ENCODE peak calls at places on chromosome 7, in eight cellular contexts. One of them, this sample, is unnamed.

GRCh38 chr7:103921692-103922091 is 67.8 kb downstream of the RELN start:
- ATAC-seq in body of pancreas: no peak
- ATAC-seq in K562: no peak
- ATAC-seq in HepG2: no peak
- ATAC-seq in gastrocnemius medialis: no peak
- ATAC-seq in heart left ventricle: no peak
- ATAC-seq in HCT116: no peak
- ATAC-seq in right lobe of liver: no peak
- ATAC-seq in this sample: no peak

GRCh38 chr7:64947252-64948000 is 43.4 kb downstream of the ZNF117 start:
- ATAC-seq in body of pancreas: peak; percentile 38
- ATAC-seq in K562: no peak
- ATAC-seq in HepG2: peak; percentile 72
- ATAC-seq in gastrocnemius medialis: peak; percentile 46
- ATAC-seq in heart left ventricle: peak; percentile 68
- ATAC-seq in HCT116: no peak
- ATAC-seq in right lobe of liver: peak; percentile 47
- ATAC-seq in this sample: peak; percentile 19

GRCh38 chr7:82507976-82508677 is 64.5 kb upstream of the CACNA2D1 start:
- ATAC-seq in body of pancreas: peak; percentile 80
- ATAC-seq in K562: no peak
- ATAC-seq in HepG2: no peak
- ATAC-seq in gastrocnemius medialis: no peak
- ATAC-seq in heart left ventricle: peak; percentile 36
- ATAC-seq in HCT116: no peak
- ATAC-seq in right lobe of liver: no peak
- ATAC-seq in this sample: no peak

GRCh38 chr7:127717502-127718125 is 65.6 kb downstream of the SND1 start:
- ATAC-seq in body of pancreas: no peak
- ATAC-seq in K562: no peak
- ATAC-seq in HepG2: no peak
- ATAC-seq in gastrocnemius medialis: no peak
- ATAC-seq in heart left ventricle: no peak
- ATAC-seq in HCT116: no peak
- ATAC-seq in right lobe of liver: no peak
- ATAC-seq in this sample: no peak

GRCh38 chr7:132134814-132135445 is 441.3 kb downstream of the PLXNA4 start:
- ATAC-seq in body of pancreas: no peak
- ATAC-seq in K562: no peak
- ATAC-seq in HepG2: no peak
- ATAC-seq in gastrocnemius medialis: no peak
- ATAC-seq in heart left ventricle: no peak
- ATAC-seq in HCT116: no peak
- ATAC-seq in right lobe of liver: no peak
- ATAC-seq in this sample: no peak

GRCh38 chr7:3446786-3447185 is 145.7 kb downstream of the SDK1 start:
- ATAC-seq in body of pancreas: no peak
- ATAC-seq in K562: no peak
- ATAC-seq in HepG2: no peak
- ATAC-seq in gastrocnemius medialis: no peak
- ATAC-seq in heart left ventricle: no peak
- ATAC-seq in HCT116: no peak
- ATAC-seq in right lobe of liver: no peak
- ATAC-seq in this sample: no peak

GRCh38 chr7:20343954-20344353 is 13.3 kb downstream of the ITGB8 start:
- ATAC-seq in body of pancreas: no peak
- ATAC-seq in K562: no peak
- ATAC-seq in HepG2: no peak
- ATAC-seq in gastrocnemius medialis: no peak
- ATAC-seq in heart left ventricle: no peak
- ATAC-seq in HCT116: no peak
- ATAC-seq in right lobe of liver: no peak
- ATAC-seq in this sample: no peak

GRCh38 chr7:135160858-135161653 is 9.5 kb downstream of the CYREN start:
- ATAC-seq in body of pancreas: peak; percentile 26
- ATAC-seq in K562: peak; percentile 64
- ATAC-seq in HepG2: no peak
- ATAC-seq in gastrocnemius medialis: no peak
- ATAC-seq in heart left ventricle: peak; percentile 14
- ATAC-seq in HCT116: peak; percentile 26
- ATAC-seq in right lobe of liver: peak; percentile 4
- ATAC-seq in this sample: no peak

GRCh38 chr7:2232766-2233520 is at the start of gene MAD1L1:
- ATAC-seq in body of pancreas: peak; percentile 96
- ATAC-seq in K562: peak; percentile 94
- ATAC-seq in HepG2: peak; percentile 91
- ATAC-seq in gastrocnemius medialis: peak; percentile 95
- ATAC-seq in heart left ventricle: peak; percentile 91
- ATAC-seq in HCT116: peak; percentile 93
- ATAC-seq in right lobe of liver: peak; percentile 95
- ATAC-seq in this sample: peak; percentile 90
- TF ChIP-seq POLR2A in body of pancreas: peak; percentile 2
- TF ChIP-seq POLR2A in K562: peak; percentile 75
- TF ChIP-seq POLR2A in HepG2: peak; percentile 78
- TF ChIP-seq POLR2A in gastrocnemius medialis: peak; percentile 12
- TF ChIP-seq POLR2A in heart left ventricle: peak; percentile 56
- TF ChIP-seq POLR2A in HCT116: peak; percentile 54
- TF ChIP-seq POLR2A in right lobe of liver: peak; percentile 23
- TF ChIP-seq POLR2A in this sample: no peak

DNA sequence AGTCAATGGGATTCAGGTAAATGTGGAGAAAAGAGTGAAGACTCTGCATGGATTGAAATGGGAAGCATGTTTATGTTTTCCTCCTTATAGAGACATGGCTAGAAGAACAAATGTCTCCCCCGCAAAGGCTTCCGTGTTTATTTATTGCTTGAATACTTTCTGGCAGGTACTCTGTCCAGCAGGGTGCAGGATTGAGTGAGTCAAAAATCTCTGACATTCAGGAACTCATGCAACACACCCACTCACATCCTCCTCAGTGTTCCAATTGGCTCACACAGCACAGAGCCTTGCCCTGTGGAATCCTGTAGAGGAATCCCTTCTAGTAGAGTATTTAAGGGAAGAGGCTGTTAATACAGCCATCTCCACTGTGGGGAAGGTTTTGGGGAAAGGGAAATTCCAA is 290.3 kb upstream of the VWC2 start:
- ATAC-seq in body of pancreas: no peak
- ATAC-seq in K562: no peak
- ATAC-seq in HepG2: peak; percentile 44
- ATAC-seq in gastrocnemius medialis: no peak
- ATAC-seq in heart left ventricle: peak; percentile 86
- ATAC-seq in HCT116: no peak
- ATAC-seq in right lobe of liver: no peak
- ATAC-seq in this sample: no peak
- TF ChIP-seq CTCF in body of pancreas: no peak
- TF ChIP-seq CTCF in K562: no peak
- TF ChIP-seq CTCF in HepG2: no peak
- TF ChIP-seq CTCF in gastrocnemius medialis: no peak
- TF ChIP-seq CTCF in heart left ventricle: no peak
- TF ChIP-seq CTCF in HCT116: no peak
- TF ChIP-seq CTCF in right lobe of liver: no peak
- TF ChIP-seq CTCF in this sample: no peak

GRCh38 chr7:26151096-26151495 is 902 bp upstream of the NFE2L3 start:
- ATAC-seq in body of pancreas: no peak
- ATAC-seq in K562: no peak
- ATAC-seq in HepG2: no peak
- ATAC-seq in gastrocnemius medialis: no peak
- ATAC-seq in heart left ventricle: no peak
- ATAC-seq in HCT116: no peak
- ATAC-seq in right lobe of liver: no peak
- ATAC-seq in this sample: no peak

GRCh38 chr7:26151650-26151952 is 397 bp upstream of the NFE2L3 start:
- ATAC-seq in body of pancreas: no peak
- ATAC-seq in K562: no peak
- ATAC-seq in HepG2: no peak
- ATAC-seq in gastrocnemius medialis: no peak
- ATAC-seq in heart left ventricle: no peak
- ATAC-seq in HCT116: no peak
- ATAC-seq in right lobe of liver: no peak
- ATAC-seq in this sample: no peak

GRCh38 chr7:26153246-26153822 is 1.3 kb downstream of the NFE2L3 start:
- ATAC-seq in body of pancreas: no peak
- ATAC-seq in K562: no peak
- ATAC-seq in HepG2: peak; percentile 26
- ATAC-seq in gastrocnemius medialis: no peak
- ATAC-seq in heart left ventricle: no peak
- ATAC-seq in HCT116: no peak
- ATAC-seq in right lobe of liver: no peak
- ATAC-seq in this sample: no peak

GRCh38 chr7:26153823-26154783 is 2.1 kb downstream of the NFE2L3 start:
- ATAC-seq in body of pancreas: no peak
- ATAC-seq in K562: peak; percentile 54
- ATAC-seq in HepG2: no peak
- ATAC-seq in gastrocnemius medialis: no peak
- ATAC-seq in heart left ventricle: peak; percentile 68
- ATAC-seq in HCT116: no peak
- ATAC-seq in right lobe of liver: peak; percentile 20
- ATAC-seq in this sample: no peak

GRCh38 chr7:26151953-26152781 is at the start of gene NFE2L3:
- ATAC-seq in body of pancreas: peak; percentile 94
- ATAC-seq in K562: peak; percentile 90
- ATAC-seq in HepG2: peak; percentile 83
- ATAC-seq in gastrocnemius medialis: peak; percentile 24
- ATAC-seq in heart left ventricle: peak; percentile 87
- ATAC-seq in HCT116: peak; percentile 86
- ATAC-seq in right lobe of liver: peak; percentile 94
- ATAC-seq in this sample: peak; percentile 73
- TF ChIP-seq POLR2A in body of pancreas: no peak
- TF ChIP-seq POLR2A in K562: peak; percentile 69
- TF ChIP-seq POLR2A in HepG2: peak; percentile 69
- TF ChIP-seq POLR2A in gastrocnemius medialis: no peak
- TF ChIP-seq POLR2A in heart left ventricle: peak; percentile 25
- TF ChIP-seq POLR2A in HCT116: peak; percentile 31
- TF ChIP-seq POLR2A in right lobe of liver: peak; percentile 29
- TF ChIP-seq POLR2A in this sample: no peak

DNA sequence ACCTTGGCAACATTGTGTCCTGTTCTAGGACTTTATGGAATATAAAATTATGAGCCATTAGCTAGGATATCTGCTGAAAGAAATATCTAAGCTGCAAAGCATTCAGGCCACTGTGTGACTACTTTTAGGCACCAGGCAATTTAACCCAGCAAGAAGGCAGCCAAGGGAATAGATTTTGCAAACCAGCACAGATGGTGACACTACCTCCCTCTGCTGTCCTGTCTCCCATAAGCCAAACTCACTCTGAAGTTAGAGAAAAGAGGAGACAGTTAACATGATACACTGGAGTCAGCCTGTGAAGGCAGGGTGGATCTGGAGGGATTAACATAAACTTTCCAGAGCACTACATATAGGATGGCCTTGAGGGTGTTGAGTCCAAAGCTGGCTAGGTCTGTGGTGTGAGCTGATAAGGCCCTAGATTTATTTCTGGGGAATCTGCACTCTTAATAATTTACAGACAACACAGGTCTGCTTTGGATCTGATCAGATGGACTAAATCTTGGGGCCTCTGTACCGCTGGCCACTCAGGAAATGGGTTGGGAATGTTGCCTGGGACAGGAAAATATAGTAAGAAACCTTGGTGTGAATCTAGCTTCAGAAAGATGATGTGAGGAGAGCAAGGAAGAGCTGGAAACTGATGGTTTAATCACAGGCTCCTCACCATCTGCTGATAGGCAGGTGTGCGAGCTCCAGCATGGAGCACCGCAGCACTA is 230.0 kb upstream of the PRSS1 start:
- ATAC-seq in body of pancreas: no peak
- ATAC-seq in K562: no peak
- ATAC-seq in HepG2: no peak
- ATAC-seq in gastrocnemius medialis: no peak
- ATAC-seq in heart left ventricle: no peak
- ATAC-seq in HCT116: no peak
- ATAC-seq in right lobe of liver: no peak
- ATAC-seq in this sample: no peak
- TF ChIP-seq CTCF in body of pancreas: no peak
- TF ChIP-seq CTCF in K562: no peak
- TF ChIP-seq CTCF in HepG2: no peak
- TF ChIP-seq CTCF in gastrocnemius medialis: no peak
- TF ChIP-seq CTCF in heart left ventricle: no peak
- TF ChIP-seq CTCF in HCT116: no peak
- TF ChIP-seq CTCF in right lobe of liver: no peak
- TF ChIP-seq CTCF in this sample: no peak

GRCh38 chr7:78020874-78021249 is 222.3 kb downstream of the PHTF2 start:
- ATAC-seq in body of pancreas: no peak
- ATAC-seq in K562: no peak
- ATAC-seq in HepG2: no peak
- ATAC-seq in gastrocnemius medialis: no peak
- ATAC-seq in heart left ventricle: no peak
- ATAC-seq in HCT116: no peak
- ATAC-seq in right lobe of liver: no peak
- ATAC-seq in this sample: no peak

GRCh38 chr7:78018541-78019456 is 220.2 kb downstream of the PHTF2 start:
- ATAC-seq in body of pancreas: peak; percentile 8
- ATAC-seq in K562: peak; percentile 3
- ATAC-seq in HepG2: no peak
- ATAC-seq in gastrocnemius medialis: peak; percentile 7
- ATAC-seq in heart left ventricle: no peak
- ATAC-seq in HCT116: no peak
- ATAC-seq in right lobe of liver: no peak
- ATAC-seq in this sample: peak; percentile 1

GRCh38 chr7:78017621-78018100 is 219.1 kb downstream of the PHTF2 start:
- ATAC-seq in body of pancreas: no peak
- ATAC-seq in K562: no peak
- ATAC-seq in HepG2: no peak
- ATAC-seq in gastrocnemius medialis: no peak
- ATAC-seq in heart left ventricle: no peak
- ATAC-seq in HCT116: no peak
- ATAC-seq in right lobe of liver: no peak
- ATAC-seq in this sample: no peak

GRCh38 chr7:78020131-78020873 is 221.7 kb downstream of the PHTF2 start:
- ATAC-seq in body of pancreas: peak; percentile 77
- ATAC-seq in K562: peak; percentile 82
- ATAC-seq in HepG2: peak; percentile 87
- ATAC-seq in gastrocnemius medialis: peak; percentile 74
- ATAC-seq in heart left ventricle: peak; percentile 73
- ATAC-seq in HCT116: peak; percentile 71
- ATAC-seq in right lobe of liver: peak; percentile 80
- ATAC-seq in this sample: peak; percentile 64

GRCh38 chr7:78019457-78020130 is 221.0 kb downstream of the PHTF2 start:
- ATAC-seq in body of pancreas: peak; percentile 94
- ATAC-seq in K562: peak; percentile 96
- ATAC-seq in HepG2: peak; percentile 97
- ATAC-seq in gastrocnemius medialis: peak; percentile 88
- ATAC-seq in heart left ventricle: peak; percentile 99
- ATAC-seq in HCT116: peak; percentile 91
- ATAC-seq in right lobe of liver: peak; percentile 97
- ATAC-seq in this sample: peak; percentile 97
- TF ChIP-seq POLR2A in body of pancreas: peak; percentile 52
- TF ChIP-seq POLR2A in K562: peak; percentile 74
- TF ChIP-seq POLR2A in HepG2: no peak
- TF ChIP-seq POLR2A in gastrocnemius medialis: peak; percentile 47
- TF ChIP-seq POLR2A in heart left ventricle: peak; percentile 75
- TF ChIP-seq POLR2A in HCT116: peak; percentile 14
- TF ChIP-seq POLR2A in right lobe of liver: peak; percentile 90
- TF ChIP-seq POLR2A in this sample: peak; percentile 65